ENCODE peak calls at places on chromosome 12, in ten cellular contexts. H is esophagus squamous epithelium, B is adrenal gland, V is gastrocnemius medialis, L is esophagus muscularis mucosa, X is spleen, D is body of pancreas, K is tibial nerve, Y is heart left ventricle, A is uterus. T is an unnamed sample.

GRCh38 chr12:32419520-32419960 is 20.2 kb downstream of the FGD4 start:
- DNase-seq in X (no peak), A (no peak), D (no peak), K (no peak), Y (no peak), L (no peak), H (no peak), B (no peak), V (no peak), T (no peak)

GRCh38 chr12:50157259-50157658 is 9.9 kb downstream of the CERS5 start:
- DNase-seq in Y (no peak), H (no peak), L (no peak), B (no peak), X (no peak), V (no peak), K (no peak), D (no peak), A (no peak), T (no peak)

GRCh38 chr12:49903700-49904423 is at the start of gene FAIM2:
- DNase-seq in D (peak; percentile 22), B (peak; percentile 50), K (peak; percentile 33), Y (peak; percentile 82), X (peak; percentile 80), V (peak; percentile 38), L (no peak), A (peak; percentile 83), H (no peak), T (no peak)

GRCh38 chr12:110355080-110355479 is 48.4 kb downstream of the ANAPC7 start:
- DNase-seq in D (peak; percentile 29), A (no peak), X (no peak), Y (no peak), B (no peak), V (peak; percentile 49), L (no peak), K (no peak), H (no peak), T (no peak)

GRCh38 chr12:15541996-15542631 is 219.8 kb downstream of the PTPRO start:
- DNase-seq in K (no peak), D (no peak), Y (no peak), L (no peak), V (no peak), B (no peak), X (no peak), A (no peak), H (no peak), T (no peak)

GRCh38 chr12:51429705-51430104 is 5.1 kb downstream of the SLC4A8 start:
- DNase-seq in K (no peak), D (no peak), A (no peak), X (no peak), V (no peak), B (no peak), Y (no peak), L (no peak), H (no peak), T (no peak)

GRCh38 chr12:90823859-90824258 is 131.1 kb downstream of the CCER1 start:
- DNase-seq in K (no peak), Y (peak; percentile 51), H (no peak), V (no peak), L (no peak), D (no peak), B (no peak), X (peak; percentile 59), A (no peak), T (no peak)

GRCh38 chr12:92468358-92469020 is 234.3 kb upstream of the PLEKHG7 start:
- DNase-seq in A (no peak), K (no peak), H (no peak), D (no peak), B (no peak), Y (no peak), V (no peak), X (no peak), L (no peak), T (no peak)

GRCh38 chr12:112218150-112218549 is 92.8 kb downstream of the TRAFD1 start:
- DNase-seq in H (no peak), B (no peak), D (no peak), V (no peak), Y (no peak), L (no peak), K (no peak), A (no peak), X (no peak), T (no peak)

GRCh38 chr12:65277994-65278575 is 398 bp upstream of the MSRB3 start:
- DNase-seq in V (peak; percentile 14), X (peak; percentile 73), B (no peak), A (no peak), L (no peak), Y (no peak), K (no peak), D (no peak), H (no peak), T (no peak)

GRCh38 chr12:57089259-57090245 is 638 bp downstream of the NAB2 start:
- DNase-seq in V (peak; percentile 55), Y (peak; percentile 88), K (peak; percentile 71), B (peak; percentile 79), L (no peak), D (peak; percentile 55), X (peak; percentile 89), H (no peak), A (peak; percentile 82), T (peak; percentile 52)

GRCh38 chr12:57085999-57086950 is 2.6 kb upstream of the NAB2 start:
- DNase-seq in A (peak; percentile 88), H (no peak), K (peak; percentile 63), Y (peak; percentile 83), X (peak; percentile 90), D (peak; percentile 64), V (peak; percentile 47), B (peak; percentile 74), L (no peak), T (peak; percentile 61)

GRCh38 chr12:57087689-57088441 is 1.0 kb upstream of the NAB2 start:
- DNase-seq in B (peak; percentile 86), L (peak; percentile 96), Y (peak; percentile 89), H (peak; percentile 53), K (peak; percentile 86), V (peak; percentile 81), D (peak; percentile 87), X (peak; percentile 93), A (peak; percentile 95), T (peak; percentile 90)

GRCh38 chr12:57088442-57089258 is at the start of gene NAB2:
- DNase-seq in K (peak; percentile 95), A (peak; percentile 95), V (peak; percentile 94), D (peak; percentile 98), X (peak; percentile 99), Y (peak; percentile 98), B (peak; percentile 98), H (peak; percentile 79), L (peak; percentile 98), T (peak; percentile 97)

DNA sequence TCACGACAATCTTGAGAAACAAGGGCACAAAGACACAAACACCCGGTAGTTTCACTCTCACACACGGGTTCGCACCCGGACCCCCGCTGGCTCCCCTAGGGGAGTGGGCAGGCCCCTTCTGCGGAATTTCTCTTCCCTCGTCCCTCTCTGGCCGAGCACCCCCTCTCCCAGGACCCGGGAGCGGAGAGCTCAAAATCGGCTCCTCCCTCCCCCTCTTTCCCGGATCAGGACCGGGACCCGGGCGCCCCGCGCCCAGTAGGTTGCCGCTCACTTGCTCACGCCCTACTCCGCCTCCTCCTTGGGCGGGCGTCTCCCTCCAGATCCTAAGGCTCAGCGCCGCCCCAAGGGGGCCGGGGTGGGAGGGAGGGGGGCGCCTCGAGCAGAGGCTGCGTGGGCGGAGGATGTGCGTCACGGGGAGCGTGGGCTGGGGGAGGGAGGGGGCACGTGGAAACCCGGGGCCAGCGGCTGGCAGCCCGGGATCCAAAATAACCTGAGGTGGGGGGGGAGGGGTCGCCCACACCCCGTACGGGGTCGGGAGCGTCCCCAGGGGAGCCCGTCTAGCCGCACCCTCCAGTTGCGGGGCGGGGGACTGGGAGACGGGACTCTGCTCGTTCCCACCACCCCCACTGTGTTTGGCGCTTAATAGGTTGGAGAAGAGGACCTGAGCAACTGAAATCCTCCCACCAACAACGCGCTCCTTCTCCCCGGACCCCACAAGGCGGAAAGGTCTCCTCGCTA is 1.8 kb upstream of the NAB2 start:
- DNase-seq in Y (peak; percentile 96), X (peak; percentile 96), B (peak; percentile 90), A (peak; percentile 96), H (peak; percentile 61), D (peak; percentile 78), K (peak; percentile 88), L (peak; percentile 97), V (peak; percentile 83), T (peak; percentile 90)
- TF ChIP-seq POLR2A in Y (peak; percentile 63), X (peak; percentile 14), B (peak; percentile 19), A (peak; percentile 84), H (no peak), D (peak; percentile 63), K (no peak), L (peak; percentile 53), V (peak; percentile 59), T (peak; percentile 71)

GRCh38 chr12:116143883-116144266 is 133.6 kb downstream of the MED13L start:
- DNase-seq in Y (no peak), H (no peak), L (no peak), K (no peak), X (no peak), B (no peak), A (no peak), D (no peak), V (no peak), T (no peak)
- H3K4me3 ChIP-seq in Y (no peak overlapping the region), H (no peak overlapping the region), L (no peak overlapping the region), K (no peak overlapping the region), X (no peak overlapping the region), B (no peak overlapping the region), A (no peak overlapping the region), D (no peak overlapping the region), V (no peak overlapping the region), T (no peak overlapping the region)

DNA sequence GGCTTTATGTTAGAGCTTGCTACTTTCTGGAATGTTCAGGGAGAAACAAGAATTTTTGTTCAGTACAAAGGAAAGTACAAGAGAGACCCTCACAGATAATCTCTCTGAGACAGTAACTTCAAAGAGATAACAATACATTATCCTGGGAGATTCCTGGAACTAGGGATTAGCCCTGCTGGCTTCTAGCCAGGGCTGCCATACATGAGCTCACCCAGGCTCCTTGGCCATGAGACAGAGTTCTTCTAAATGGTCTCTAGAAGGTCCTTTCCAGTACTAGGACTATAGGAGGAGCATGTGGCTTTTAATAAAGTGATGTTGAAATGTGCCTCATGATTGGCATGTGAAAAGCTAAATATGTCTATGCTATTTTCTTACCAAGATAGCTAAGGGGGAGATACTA is 342.5 kb downstream of the EMP1 start:
- DNase-seq in V (no peak), Y (no peak), D (no peak), B (no peak), K (no peak), X (no peak), A (no peak), L (peak; percentile 42), H (no peak), T (no peak)
- H3K4me1 ChIP-seq in V (no peaks in the 10 kb centered on the region), Y (no peaks in the 10 kb centered on the region), D (no peaks in the 10 kb centered on the region), B (no peaks in the 10 kb centered on the region), K (peaks cover 6% of the 10 kb centered on the region), X (peaks cover 21% of the 10 kb centered on the region), A (no peaks in the 10 kb centered on the region), L (no peaks in the 10 kb centered on the region), H (no peaks in the 10 kb centered on the region), T (no peaks in the 10 kb centered on the region)

DNA sequence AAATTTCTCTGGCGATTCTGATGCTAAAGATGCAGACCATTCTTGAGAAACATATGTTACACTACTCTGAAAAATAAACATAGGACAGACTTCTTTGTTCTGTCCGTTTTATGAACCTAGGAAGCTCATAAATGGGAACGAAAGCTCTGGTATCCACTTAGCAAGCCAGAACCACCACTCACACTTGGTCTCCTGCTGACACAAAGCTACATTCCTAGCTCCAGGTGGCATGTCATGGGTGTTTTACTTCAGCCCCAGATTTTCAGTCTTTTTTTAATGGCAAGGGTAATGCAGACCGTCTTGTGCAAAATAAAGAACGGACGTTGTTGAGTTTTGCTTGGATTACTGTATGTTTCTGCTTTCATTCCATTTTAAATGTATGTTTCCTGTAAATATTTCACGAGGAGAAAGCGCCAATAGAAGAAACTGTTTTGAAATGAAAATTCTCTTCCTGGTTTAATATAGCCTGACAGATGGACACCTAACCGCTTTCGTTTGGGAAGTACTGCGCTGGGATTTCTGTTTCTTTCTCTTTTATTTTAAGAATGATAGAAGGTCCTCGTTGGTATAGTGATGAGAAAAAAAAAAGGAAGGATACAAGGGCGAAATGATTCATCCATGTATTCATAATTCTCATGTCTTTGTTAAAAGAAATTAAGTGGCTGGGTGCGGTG is 820 bp upstream of the COQ5 start:
- DNase-seq in A (no peak), B (no peak), L (no peak), H (no peak), X (no peak), K (no peak), D (peak; percentile 55), Y (no peak), V (no peak), T (peak; percentile 52)
- TF ChIP-seq POLR2A in A (no peak), B (no peak), L (no peak), H (no peak), X (no peak), K (no peak), D (no peak), Y (no peak), V (no peak), T (no peak)

T was measured in prostate gland.